ENCODE peak calls at places on chromosome X, in eight cellular contexts. Z is smooth muscle cell of the brain vasculature; P is heart left ventricle; G is tibial nerve; A is MV-4-11; E is EH; I is activated CD4-positive, alpha-beta T cell treated with anti-CD3 and anti-CD28 coated beads for 24 hours; L is DMS153. W is an unnamed sample.

GRCh38 chrX:123818243-123818642 is 41.6 kb upstream of the XIAP start:
- DNase-seq in I (no peak), A (no peak), E (peak), G (no peak), P (no peak), Z (no peak), L (no peak), W (no peak)

GRCh38 chrX:154485150-154486051 is 1.0 kb downstream of the UBL4A start:
- DNase-seq in L (peak), P (no peak), I (no peak), Z (no peak), G (no peak), E (no peak), A (no peak), W (no peak)

GRCh38 chrX:12805333-12805732 is 14.1 kb downstream of the PRPS2 start:
- DNase-seq in I (no peak), G (no peak), E (no peak), Z (no peak), P (no peak), L (no peak), A (no peak), W (no peak)

GRCh38 chrX:107851215-107851614 is 25.5 kb downstream of the MID2 start:
- DNase-seq in G (no peak), E (peak), I (no peak), A (no peak), P (no peak), Z (no peak), L (no peak), W (no peak)

GRCh38 chrX:154840856-154841255 is 6.4 kb upstream of the SMIM9 start:
- DNase-seq in G (no peak), P (no peak), E (peak), A (peak), Z (peak), L (peak), I (no peak), W (no peak)

GRCh38 chrX:23327104-23327503 is 7.5 kb upstream of the PTCHD1 start:
- DNase-seq in L (no peak), P (no peak), G (no peak), Z (no peak), A (no peak), E (no peak), I (no peak), W (no peak)

GRCh38 chrX:40109288-40110008 is 11.7 kb upstream of the BCOR start:
- DNase-seq in I (no peak), A (no peak), G (no peak), Z (no peak), L (no peak), E (peak), P (peak), W (peak)

GRCh38 chrX:14872355-14872754 is 514 bp downstream of the FANCB start:
- DNase-seq in P (no peak), Z (no peak), G (no peak), I (no peak), E (no peak), L (no peak), A (no peak), W (no peak)

GRCh38 chrX:72273718-72274117 is 3.3 kb downstream of the RPS4X start:
- DNase-seq in Z (no peak), E (no peak), P (no peak), L (no peak), A (no peak), I (no peak), G (no peak), W (no peak)

GRCh38 chrX:43663173-43663572 is 7.1 kb downstream of the MAOA start:
- DNase-seq in I (no peak), L (no peak), A (no peak), Z (no peak), G (no peak), P (no peak), E (no peak), W (no peak)

GRCh38 chrX:66632986-66633385 is 5.9 kb downstream of the EDA2R start:
- DNase-seq in I (no peak), P (no peak), G (no peak), Z (no peak), A (no peak), L (no peak), E (peak), W (no peak)

GRCh38 chrX:15931362-15931761 is 76.7 kb upstream of the AP1S2 start:
- DNase-seq in A (peak), I (no peak), E (no peak), Z (no peak), G (no peak), P (no peak), L (no peak), W (no peak)

GRCh38 chrX:117839544-117839943 is 277.1 kb downstream of the KLHL13 start:
- DNase-seq in P (no peak), E (no peak), I (no peak), Z (no peak), L (no peak), A (no peak), G (no peak), W (no peak)

GRCh38 chrX:143306991-143307965 is 210.0 kb downstream of the SPANXN3 start:
- DNase-seq in I (no peak), G (no peak), P (no peak), Z (no peak), E (no peak), A (no peak), L (peak), W (no peak)

W was measured in gastrocnemius medialis.